ENCODE peak calls at places on chromosomes 16 and 17, in eight cellular contexts. A, I, Z, X, C, O, B and J are unnamed samples.

GRCh38 chr16:2190659-2191445 is 5.6 kb downstream of the CASKIN1 start:
- DNase-seq in B (no peak), Z (no peak), C (no peak), I (no peak), A (no peak), X (no peak), O (no peak), J (no peak)

GRCh38 chr17:77846531-77847085 is 111.9 kb upstream of the TNRC6C start:
- DNase-seq in C (no peak), I (no peak), B (no peak), Z (no peak), O (no peak), A (no peak), X (no peak), J (no peak)

GRCh38 chr16:15855704-15856003 is 1.2 kb downstream of the MYH11 start:
- DNase-seq in Z (no peak), C (no peak), X (no peak), A (no peak), I (no peak), B (no peak), O (no peak), J (no peak)

GRCh38 chr16:54248863-54249710 is 37.5 kb downstream of the IRX3 start:
- DNase-seq in O (no peak), B (no peak), A (no peak), I (no peak), X (no peak), C (no peak), Z (no peak), J (no peak)

GRCh38 chr17:76844485-76844829 is 23.7 kb upstream of the MGAT5B start:
- DNase-seq in Z (no peak), A (no peak), I (no peak), O (no peak), B (no peak), X (no peak), C (no peak), J (no peak)

GRCh38 chr17:62707425-62707739 is 79.9 kb downstream of the MRC2 start:
- DNase-seq in C (no peak), A (no peak), O (no peak), I (no peak), Z (no peak), B (no peak), X (no peak), J (no peak)

GRCh38 chr17:36049643-36050042 is 14.4 kb upstream of the CCL18 start:
- DNase-seq in B (no peak), O (no peak), C (no peak), I (no peak), A (no peak), Z (no peak), X (no peak), J (no peak)

GRCh38 chr16:3457434-3458252 is 14.2 kb downstream of the NAA60 start:
- DNase-seq in Z (peak; percentile 92), C (peak; percentile 73), X (peak; percentile 33), I (peak; percentile 78), A (peak; percentile 92), B (peak; percentile 85), O (peak; percentile 91), J (peak; percentile 86)

GRCh38 chr16:69145658-69146057 is 13.2 kb downstream of the UTP4 start:
- DNase-seq in X (no peak), C (no peak), I (no peak), O (peak; percentile 56), A (no peak), Z (no peak), B (no peak), J (no peak)

GRCh38 chr16:65786916-65787315 is 579.6 kb upstream of the CDH5 start:
- DNase-seq in I (no peak), B (no peak), Z (no peak), C (peak; percentile 29), X (no peak), A (no peak), O (no peak), J (peak; percentile 4)

GRCh38 chr16:70381604-70382342 is 35.1 kb downstream of the DDX19A start:
- DNase-seq in Z (no peak), I (no peak), C (peak; percentile 31), O (no peak), A (no peak), B (no peak), X (no peak), J (no peak)

GRCh38 chr16:87295259-87295658 is 21.9 kb downstream of the C16orf95 start:
- DNase-seq in C (no peak), A (peak; percentile 44), Z (no peak), X (no peak), I (no peak), O (no peak), B (no peak), J (no peak)

GRCh38 chr17:75827291-75828050 is 16.7 kb downstream of the UNC13D start:
- DNase-seq in A (peak; percentile 44), O (peak; percentile 62), Z (peak; percentile 75), B (peak; percentile 25), X (no peak), C (no peak), I (peak; percentile 72), J (peak; percentile 66)

GRCh38 chr16:21952793-21953540 is at the start of gene UQCRC2:
- DNase-seq in X (peak; percentile 37), Z (peak; percentile 83), A (peak; percentile 96), O (peak; percentile 92), I (peak; percentile 84), C (peak; percentile 89), B (peak; percentile 92), J (peak; percentile 86)
- TF ChIP-seq POLR2A in X (peak; percentile 56), Z (peak; percentile 41), A (peak; percentile 73), O (peak; percentile 84), I (peak; percentile 67), C (no peak), B (peak; percentile 55), J (peak; percentile 96)

GRCh38 chr16:23071202-23072083 is 77.8 kb downstream of the USP31 start:
- DNase-seq in Z (no peak), A (no peak), B (no peak), C (no peak), O (no peak), X (no peak), I (no peak), J (peak; percentile 33)
- TF ChIP-seq POLR2A in Z (no peak), A (no peak), B (no peak), C (no peak), O (no peak), X (no peak), I (no peak), J (no peak)

GRCh38 chr17:79835470-79835899 is 3.8 kb downstream of the CBX4 start:
- DNase-seq in O (no peak), Z (no peak), A (no peak), I (no peak), B (no peak), C (no peak), X (no peak), J (no peak)

GRCh38 chr17:79837888-79838540 is 1.2 kb downstream of the CBX4 start:
- DNase-seq in O (no peak), I (no peak), C (peak; percentile 19), Z (peak; percentile 55), A (no peak), X (no peak), B (no peak), J (no peak)

GRCh38 chr17:79834575-79835469 is 4.4 kb downstream of the CBX4 start:
- DNase-seq in O (no peak), X (no peak), Z (peak; percentile 53), I (no peak), B (no peak), A (peak; percentile 61), C (peak; percentile 18), J (no peak)

GRCh38 chr17:79836952-79837887 is 2.0 kb downstream of the CBX4 start:
- DNase-seq in O (peak; percentile 96), B (peak; percentile 90), A (peak; percentile 94), Z (peak; percentile 56), X (no peak), C (peak; percentile 60), I (no peak), J (peak; percentile 78)

DNA sequence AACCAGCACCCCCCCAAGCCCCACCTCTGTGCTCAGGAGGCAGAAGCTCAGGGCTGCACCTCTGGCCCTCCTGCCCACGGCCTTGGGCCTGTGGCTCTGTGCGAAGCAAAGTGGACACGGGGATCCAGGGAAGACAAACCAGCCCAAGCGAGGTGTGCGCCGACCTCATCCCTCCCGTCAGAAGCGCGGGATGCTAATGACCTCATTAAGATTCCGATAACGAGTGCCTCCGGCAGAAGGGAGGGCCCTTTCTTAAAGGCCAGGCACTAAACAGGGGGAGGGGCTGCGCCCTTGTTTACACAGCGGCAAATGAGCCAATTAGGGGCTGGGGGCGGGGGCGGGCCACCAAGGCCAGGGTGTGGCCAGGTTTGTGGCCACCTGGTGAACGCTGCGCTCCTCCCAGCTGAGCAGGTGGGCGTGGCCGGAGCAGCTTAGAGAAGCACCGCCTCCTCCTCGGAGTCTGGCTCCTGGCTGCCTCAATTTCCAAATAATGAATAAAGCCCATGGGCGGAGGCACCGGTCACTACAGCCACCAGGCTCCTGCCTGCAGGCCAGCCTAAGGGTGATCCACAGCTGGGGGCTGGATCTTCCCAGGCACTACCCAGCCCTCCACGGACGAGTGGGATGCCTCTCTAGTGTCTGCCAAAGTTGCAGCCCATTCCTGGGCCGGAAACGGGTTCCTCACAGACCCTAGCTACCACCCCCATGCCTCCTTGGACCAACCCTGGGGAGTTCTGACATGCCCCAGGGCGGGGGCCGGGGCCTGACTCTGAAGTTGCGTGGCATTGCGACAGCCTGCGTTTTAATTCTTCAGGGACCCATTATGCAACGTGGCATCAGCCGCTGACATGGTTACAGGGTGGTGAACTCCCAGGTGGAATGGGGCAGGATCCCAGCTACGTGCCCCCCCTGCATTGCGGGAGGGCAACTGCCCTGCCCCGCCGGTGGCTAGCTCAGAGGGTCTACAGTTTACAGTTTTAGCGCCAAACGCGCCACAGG is 3.0 kb downstream of the CBX4 start:
- DNase-seq in O (peak; percentile 90), Z (peak; percentile 37), C (peak; percentile 52), B (peak; percentile 71), I (no peak), A (peak; percentile 61), X (no peak), J (no peak)
- TF ChIP-seq POLR2A in O (no peak), Z (no peak), C (no peak), B (no peak), I (no peak), A (no peak), X (no peak), J (no peak)

DNA sequence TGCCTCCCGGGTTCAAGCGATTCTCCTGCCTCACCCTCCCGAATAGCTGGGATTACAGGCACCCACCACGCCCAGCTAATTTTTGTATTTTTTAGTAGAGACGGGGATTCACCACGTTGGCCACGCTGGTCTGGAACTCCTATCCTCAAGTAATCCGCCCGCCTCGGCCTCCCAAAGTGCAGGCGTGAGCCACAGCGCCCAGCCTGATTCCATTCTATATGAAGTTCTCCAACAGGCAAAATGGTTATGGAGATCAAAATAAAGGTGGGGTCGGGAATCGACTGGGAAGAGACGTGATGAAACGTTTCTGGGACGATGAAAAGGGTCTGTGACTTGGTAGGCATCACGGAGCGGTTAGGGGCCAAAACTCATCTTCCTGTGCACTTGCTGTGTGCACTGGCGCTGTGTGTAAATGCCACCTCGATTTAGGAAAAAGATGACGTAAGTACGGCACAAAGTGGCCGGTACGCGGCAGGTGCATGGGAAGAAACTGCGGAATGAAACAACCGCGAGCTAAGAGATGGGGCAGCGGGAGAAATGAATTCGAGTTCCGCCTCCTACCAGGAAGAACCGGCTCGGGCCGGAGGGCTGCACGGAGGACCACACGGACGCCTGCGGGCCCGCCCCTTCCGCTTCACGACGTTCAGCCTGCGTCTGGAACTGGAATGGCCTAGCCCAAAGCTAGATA is 1.6 kb downstream of the TP53 start:
- DNase-seq in I (peak; percentile 91), A (peak; percentile 98), X (peak; percentile 57), C (peak; percentile 92), B (peak; percentile 93), Z (peak; percentile 90), O (peak; percentile 93), J (peak; percentile 83)
- TF ChIP-seq POLR2A in I (peak; percentile 25), A (peak; percentile 50), X (peak; percentile 26), C (peak; percentile 11), B (peak; percentile 51), Z (peak; percentile 87), O (no peak), J (peak; percentile 51)